ENCODE peak calls at places on chromosome 7, in four cellular contexts. One of them, this sample, is unnamed.

GRCh38 chr7:82312646-82313045 is 130.9 kb downstream of the CACNA2D1 start:
- DNase-seq in K562: no peak
- DNase-seq in GM12878: no peak
- DNase-seq in HepG2: no peak
- DNase-seq in this sample: no peak

GRCh38 chr7:151551820-151552219 is 32.1 kb upstream of the RHEB start:
- DNase-seq in K562: no peak
- DNase-seq in GM12878: no peak
- DNase-seq in HepG2: no peak
- DNase-seq in this sample: no peak

GRCh38 chr7:72309476-72309875 is 102.7 kb downstream of the CALN1 start:
- DNase-seq in K562: no peak
- DNase-seq in GM12878: no peak
- DNase-seq in HepG2: no peak
- DNase-seq in this sample: no peak

GRCh38 chr7:34886856-34887255 is 150.4 kb downstream of the DPY19L1 start:
- DNase-seq in K562: no peak
- DNase-seq in GM12878: no peak
- DNase-seq in HepG2: no peak
- DNase-seq in this sample: no peak

GRCh38 chr7:73912223-73912622 is 51.3 kb downstream of the TMEM270 start:
- DNase-seq in K562: peak
- DNase-seq in GM12878: no peak
- DNase-seq in HepG2: no peak
- DNase-seq in this sample: no peak

GRCh38 chr7:42967391-42967790 is 35.2 kb downstream of the MRPL32 start:
- DNase-seq in K562: no peak
- DNase-seq in GM12878: no peak
- DNase-seq in HepG2: no peak
- DNase-seq in this sample: no peak

GRCh38 chr7:32161708-32162107 is 91.5 kb upstream of the PDE1C start:
- DNase-seq in K562: no peak
- DNase-seq in GM12878: no peak
- DNase-seq in HepG2: no peak
- DNase-seq in this sample: no peak

GRCh38 chr7:144403102-144403501 is 391 bp downstream of the NOBOX start:
- DNase-seq in K562: no peak
- DNase-seq in GM12878: no peak
- DNase-seq in HepG2: no peak
- DNase-seq in this sample: no peak

GRCh38 chr7:134737561-134738353 is 41.7 kb upstream of the CALD1 start:
- DNase-seq in K562: no peak
- DNase-seq in GM12878: peak
- DNase-seq in HepG2: no peak
- DNase-seq in this sample: no peak

GRCh38 chr7:45136106-45137060 is 21.2 kb upstream of the RAMP3 start:
- DNase-seq in K562: peak
- DNase-seq in GM12878: peak
- DNase-seq in HepG2: peak
- DNase-seq in this sample: peak

GRCh38 chr7:138017992-138018391 is 16.1 kb upstream of the CREB3L2 start:
- DNase-seq in K562: no peak
- DNase-seq in GM12878: no peak
- DNase-seq in HepG2: no peak
- DNase-seq in this sample: no peak
- TF ChIP-seq FOXM1 in K562: no peak
- TF ChIP-seq FOXM1 in GM12878: no peak
- TF ChIP-seq FOXM1 in HepG2: no peak
- TF ChIP-seq FOXM1 in this sample: no peak

GRCh38 chr7:44043902-44044301 is 600 bp upstream of the DBNL start:
- DNase-seq in K562: peak
- DNase-seq in GM12878: no peak
- DNase-seq in HepG2: no peak
- DNase-seq in this sample: no peak
- TF ChIP-seq TARDBP in K562: no peak
- TF ChIP-seq TARDBP in GM12878: no peak
- TF ChIP-seq TARDBP in HepG2: no peak
- TF ChIP-seq TARDBP in this sample: no peak

DNA sequence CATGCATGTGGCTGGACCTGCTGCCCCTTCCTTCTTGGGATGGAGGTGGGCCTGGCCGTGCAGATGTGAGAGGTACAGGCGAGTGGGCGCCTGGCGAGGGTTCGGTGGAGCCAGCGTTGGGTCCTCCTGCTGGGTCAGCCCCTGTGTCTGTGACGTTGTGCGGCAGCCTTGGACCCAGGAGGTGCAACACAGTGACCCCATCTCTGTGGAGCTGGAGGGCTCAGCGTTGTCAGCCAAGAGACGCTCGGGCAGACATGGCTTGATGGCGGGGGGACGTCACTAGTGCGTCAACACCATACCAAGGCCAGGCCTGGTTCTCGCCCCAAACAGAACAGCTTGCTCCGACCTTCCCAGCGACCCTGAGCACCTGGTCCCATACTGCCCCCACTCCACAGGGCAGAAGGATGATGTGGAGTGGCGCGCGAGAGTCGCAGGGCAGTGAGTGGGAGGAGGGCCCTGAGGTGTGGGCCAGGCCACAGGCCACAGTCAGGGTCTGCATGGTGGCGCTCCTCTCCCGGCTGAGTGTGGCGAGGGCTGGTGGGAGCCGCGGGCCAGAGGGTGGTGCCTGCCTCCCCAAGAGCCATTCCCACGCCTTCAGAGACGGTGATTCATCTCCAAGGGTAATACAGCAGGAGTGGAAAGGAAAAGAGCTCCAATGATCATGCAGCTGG is 184.4 kb downstream of the DNAJB6 start:
- DNase-seq in K562: no peak
- DNase-seq in GM12878: no peak
- DNase-seq in HepG2: no peak
- DNase-seq in this sample: no peak
- TF ChIP-seq FOXM1 in K562: no peak
- TF ChIP-seq FOXM1 in GM12878: no peak
- TF ChIP-seq FOXM1 in HepG2: no peak
- TF ChIP-seq FOXM1 in this sample: no peak

DNA sequence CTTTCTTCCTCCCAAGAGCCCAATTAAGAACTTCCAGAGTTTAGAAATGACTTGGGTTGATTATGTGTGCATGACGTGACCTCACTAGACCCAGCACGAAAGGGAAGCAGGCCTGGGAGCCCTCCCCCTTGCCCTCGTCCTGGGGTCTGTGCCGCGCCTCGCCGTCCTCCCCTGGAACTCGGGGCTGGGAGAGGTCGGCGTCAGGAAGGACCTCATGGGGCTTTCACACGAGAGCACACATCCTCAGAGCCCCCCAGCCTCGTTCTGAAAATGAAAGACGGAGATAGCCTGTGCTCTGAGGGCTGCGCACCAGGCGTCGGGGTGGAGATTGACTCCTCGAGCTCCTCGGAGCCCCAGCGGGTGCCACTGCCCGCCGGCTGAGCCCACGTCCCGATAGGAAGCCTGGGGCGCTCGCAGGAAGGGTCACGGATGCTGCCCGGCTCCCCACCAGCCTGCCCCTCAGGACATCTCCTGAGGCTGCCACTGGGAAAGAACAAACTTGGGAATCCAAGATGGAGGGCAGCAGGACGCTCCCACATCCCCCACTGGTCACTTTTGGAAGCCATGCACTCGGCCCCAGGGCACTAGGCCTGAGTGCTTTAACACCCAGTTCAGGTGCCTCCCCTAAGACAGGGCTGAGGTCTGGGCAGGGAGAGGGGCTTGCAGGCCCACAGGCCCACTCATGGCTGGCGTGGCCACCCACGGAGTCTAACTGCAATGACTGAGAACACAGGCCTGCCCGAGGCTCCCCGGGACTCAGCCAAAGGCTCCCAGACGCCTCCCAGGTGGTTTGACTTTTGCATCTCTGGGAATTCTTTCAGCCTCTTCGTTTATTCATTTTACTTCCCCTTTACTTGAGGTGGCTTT is 37.6 kb downstream of the PTPRN2 start:
- DNase-seq in K562: no peak
- DNase-seq in GM12878: no peak
- DNase-seq in HepG2: no peak
- DNase-seq in this sample: no peak
- TF ChIP-seq TARDBP in K562: no peak
- TF ChIP-seq TARDBP in GM12878: no peak
- TF ChIP-seq TARDBP in HepG2: no peak
- TF ChIP-seq TARDBP in this sample: no peak

DNA sequence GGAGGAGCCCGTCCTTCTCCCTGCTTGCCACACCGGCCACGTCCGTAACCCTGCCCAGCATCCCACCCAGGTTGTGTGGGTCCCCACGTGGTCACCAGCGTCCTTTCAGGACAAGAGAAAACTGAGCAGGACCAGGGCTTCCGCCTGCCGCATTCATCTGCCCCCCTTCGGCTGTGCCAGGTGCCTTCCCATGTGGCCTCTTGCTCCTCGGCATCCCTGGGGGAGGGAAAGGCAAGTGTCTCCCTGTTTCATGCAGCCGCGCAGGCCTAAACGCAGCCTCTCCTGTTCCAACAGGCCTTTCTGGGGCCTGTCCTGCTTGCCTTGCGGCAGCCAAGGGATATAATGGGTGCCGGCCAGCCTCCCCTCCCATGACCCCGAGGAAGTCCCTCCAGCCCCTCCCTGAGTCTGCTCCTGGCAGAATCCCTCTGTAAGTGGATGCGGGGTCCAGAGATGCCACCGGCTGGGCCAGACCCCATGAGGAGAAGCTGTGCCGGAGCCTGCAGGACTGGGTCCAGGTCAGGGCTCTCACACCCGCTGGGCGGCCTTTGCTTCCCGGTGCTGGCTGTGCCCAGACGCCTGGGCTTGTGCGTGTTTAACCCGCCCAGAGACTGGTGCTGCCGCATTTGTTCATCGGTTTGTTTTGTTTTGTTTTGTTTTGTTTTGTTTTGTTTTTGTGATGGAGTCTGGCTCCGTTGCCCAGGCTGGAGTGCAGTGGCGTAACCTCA is 23.1 kb downstream of the SHH start:
- DNase-seq in K562: no peak
- DNase-seq in GM12878: no peak
- DNase-seq in HepG2: no peak
- DNase-seq in this sample: no peak
- TF ChIP-seq FOXM1 in K562: no peak
- TF ChIP-seq FOXM1 in GM12878: no peak
- TF ChIP-seq FOXM1 in HepG2: no peak
- TF ChIP-seq FOXM1 in this sample: no peak

DNA sequence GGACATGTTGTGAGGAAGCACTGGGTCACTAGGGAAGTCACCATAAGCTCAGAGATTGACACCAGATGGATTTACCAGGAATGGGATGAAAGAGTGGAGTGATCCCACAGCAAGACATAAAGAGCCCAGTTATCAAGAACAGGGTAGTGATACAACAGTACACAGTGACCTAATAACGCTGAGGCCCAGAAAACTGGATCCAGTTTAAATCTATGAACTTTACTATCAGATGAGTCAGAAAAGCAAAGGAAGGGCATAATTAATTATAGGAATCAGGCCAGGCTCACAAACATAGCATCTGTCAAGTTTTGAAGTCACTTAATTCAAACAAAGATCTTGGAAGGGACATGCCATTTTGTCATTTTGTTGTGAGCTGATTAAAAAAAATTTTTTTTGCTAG is 73.5 kb downstream of the LRRN3 start:
- DNase-seq in K562: no peak
- DNase-seq in GM12878: no peak
- DNase-seq in HepG2: no peak
- DNase-seq in this sample: no peak
- TF ChIP-seq TARDBP in K562: no peak
- TF ChIP-seq TARDBP in GM12878: no peak
- TF ChIP-seq TARDBP in HepG2: no peak
- TF ChIP-seq TARDBP in this sample: no peak